ENCODE peak calls at places on chromosomes 13 and 19, in four cellular contexts. One of them, this sample, is unnamed.

GRCh38 chr13:30763786-30764440 is 28.6 kb downstream of the ALOX5AP start:
- DNase-seq in sigmoid colon: no peak
- DNase-seq in Peyer's patch: no peak
- DNase-seq in heart right ventricle: no peak
- DNase-seq in this sample: no peak

GRCh38 chr19:43633520-43633919 is 6.1 kb downstream of the CADM4 start:
- DNase-seq in heart right ventricle: no peak
- DNase-seq in Peyer's patch: no peak
- DNase-seq in sigmoid colon: no peak
- DNase-seq in this sample: no peak

GRCh38 chr19:32324631-32325215 is 20.7 kb upstream of the ZNF507 start:
- DNase-seq in sigmoid colon: no peak
- DNase-seq in heart right ventricle: no peak
- DNase-seq in Peyer's patch: no peak
- DNase-seq in this sample: no peak

GRCh38 chr19:35153701-35154534 is 617 bp upstream of the FXYD5 start:
- DNase-seq in sigmoid colon: peak; percentile 71
- DNase-seq in heart right ventricle: no peak
- DNase-seq in Peyer's patch: peak; percentile 73
- DNase-seq in this sample: peak; percentile 82

GRCh38 chr13:59458908-59459579 is 704.7 kb downstream of the DIAPH3 start:
- DNase-seq in sigmoid colon: no peak
- DNase-seq in Peyer's patch: no peak
- DNase-seq in heart right ventricle: peak; percentile 19
- DNase-seq in this sample: no peak

GRCh38 chr19:3129112-3129511 is 6.7 kb upstream of the GNA15 start:
- DNase-seq in sigmoid colon: no peak
- DNase-seq in Peyer's patch: no peak
- DNase-seq in heart right ventricle: no peak
- DNase-seq in this sample: no peak

GRCh38 chr19:5397804-5398692 is 57.2 kb upstream of the ZNRF4 start:
- DNase-seq in Peyer's patch: no peak
- DNase-seq in sigmoid colon: no peak
- DNase-seq in heart right ventricle: no peak
- DNase-seq in this sample: no peak

GRCh38 chr13:37127706-37128241 is 22.3 kb upstream of the CSNK1A1L start:
- DNase-seq in heart right ventricle: no peak
- DNase-seq in sigmoid colon: no peak
- DNase-seq in Peyer's patch: no peak
- DNase-seq in this sample: no peak

GRCh38 chr19:54189020-54189667 is at the start of gene MBOAT7:
- DNase-seq in Peyer's patch: no peak
- DNase-seq in sigmoid colon: no peak
- DNase-seq in heart right ventricle: no peak
- DNase-seq in this sample: no peak

GRCh38 chr13:62357887-62358645 is 942.4 kb upstream of the PCDH20 start:
- DNase-seq in Peyer's patch: no peak
- DNase-seq in sigmoid colon: no peak
- DNase-seq in heart right ventricle: no peak
- DNase-seq in this sample: no peak

GRCh38 chr19:33054623-33055022 is 10.1 kb downstream of the RHPN2 start:
- DNase-seq in Peyer's patch: no peak
- DNase-seq in heart right ventricle: no peak
- DNase-seq in sigmoid colon: no peak
- DNase-seq in this sample: no peak

GRCh38 chr13:109738298-109738746 is 48.1 kb downstream of the IRS2 start:
- DNase-seq in Peyer's patch: no peak
- DNase-seq in sigmoid colon: no peak
- DNase-seq in heart right ventricle: no peak
- DNase-seq in this sample: no peak

GRCh38 chr19:5877427-5877826 is 7.1 kb upstream of the FUT5 start:
- DNase-seq in heart right ventricle: no peak
- DNase-seq in sigmoid colon: no peak
- DNase-seq in Peyer's patch: no peak
- DNase-seq in this sample: no peak

GRCh38 chr13:80141114-80141849 is 199.6 kb downstream of the SPRY2 start:
- DNase-seq in sigmoid colon: no peak
- DNase-seq in heart right ventricle: peak; percentile 40
- DNase-seq in Peyer's patch: no peak
- DNase-seq in this sample: no peak

GRCh38 chr19:48806818-48807589 is 3.8 kb downstream of the BCAT2 start:
- DNase-seq in sigmoid colon: no peak
- DNase-seq in heart right ventricle: no peak
- DNase-seq in Peyer's patch: no peak
- DNase-seq in this sample: no peak

GRCh38 chr19:31274964-31275319 is 74.3 kb downstream of the TSHZ3 start:
- DNase-seq in sigmoid colon: no peak
- DNase-seq in heart right ventricle: no peak
- DNase-seq in Peyer's patch: no peak
- DNase-seq in this sample: no peak

GRCh38 chr19:16369664-16370576 is 45.3 kb downstream of the KLF2 start:
- DNase-seq in Peyer's patch: no peak
- DNase-seq in heart right ventricle: no peak
- DNase-seq in sigmoid colon: peak; percentile 58
- DNase-seq in this sample: peak; percentile 50

GRCh38 chr13:46531953-46532352 is 21.0 kb upstream of the LRCH1 start:
- DNase-seq in sigmoid colon: no peak
- DNase-seq in Peyer's patch: no peak
- DNase-seq in heart right ventricle: no peak
- DNase-seq in this sample: no peak

GRCh38 chr13:60143775-60144174 is 20.0 kb downstream of the DIAPH3 start:
- DNase-seq in Peyer's patch: no peak
- DNase-seq in heart right ventricle: no peak
- DNase-seq in sigmoid colon: no peak
- DNase-seq in this sample: no peak

GRCh38 chr19:3459322-3459881 is 20.9 kb downstream of the SMIM24 start:
- DNase-seq in Peyer's patch: peak; percentile 24
- DNase-seq in heart right ventricle: peak; percentile 76
- DNase-seq in sigmoid colon: peak; percentile 95
- DNase-seq in this sample: peak; percentile 83

GRCh38 chr13:30332516-30333165 is 25.3 kb upstream of the KATNAL1 start:
- DNase-seq in sigmoid colon: no peak
- DNase-seq in Peyer's patch: no peak
- DNase-seq in heart right ventricle: no peak
- DNase-seq in this sample: no peak

GRCh38 chr13:42466609-42467008 is 107.3 kb upstream of the TNFSF11 start:
- DNase-seq in heart right ventricle: no peak
- DNase-seq in sigmoid colon: no peak
- DNase-seq in Peyer's patch: no peak
- DNase-seq in this sample: no peak

GRCh38 chr13:94505730-94506129 is 26.2 kb upstream of the DCT start:
- DNase-seq in sigmoid colon: no peak
- DNase-seq in heart right ventricle: no peak
- DNase-seq in Peyer's patch: no peak
- DNase-seq in this sample: no peak

GRCh38 chr13:71515639-71516038 is 351.4 kb downstream of the DACH1 start:
- DNase-seq in heart right ventricle: no peak
- DNase-seq in sigmoid colon: no peak
- DNase-seq in Peyer's patch: no peak
- DNase-seq in this sample: no peak

GRCh38 chr19:48812094-48812929 is 1.5 kb upstream of the BCAT2 start:
- DNase-seq in sigmoid colon: peak; percentile 98
- DNase-seq in heart right ventricle: peak; percentile 93
- DNase-seq in Peyer's patch: peak; percentile 84
- DNase-seq in this sample: peak; percentile 96

GRCh38 chr13:99028890-99029289 is 51.0 kb upstream of the DOCK9 start:
- DNase-seq in Peyer's patch: no peak
- DNase-seq in heart right ventricle: no peak
- DNase-seq in sigmoid colon: no peak
- DNase-seq in this sample: no peak

GRCh38 chr13:99151516-99151915 is 49.1 kb upstream of the UBAC2 start:
- DNase-seq in heart right ventricle: no peak
- DNase-seq in sigmoid colon: no peak
- DNase-seq in Peyer's patch: no peak
- DNase-seq in this sample: no peak

GRCh38 chr13:57629821-57630235 is 1.7 kb upstream of the PCDH17 start:
- DNase-seq in heart right ventricle: peak; percentile 90
- DNase-seq in Peyer's patch: no peak
- DNase-seq in sigmoid colon: peak; percentile 85
- DNase-seq in this sample: peak; percentile 80

GRCh38 chr13:58302349-58302748 is 670.8 kb downstream of the PCDH17 start:
- DNase-seq in heart right ventricle: no peak
- DNase-seq in Peyer's patch: no peak
- DNase-seq in sigmoid colon: no peak
- DNase-seq in this sample: no peak

GRCh38 chr19:16064209-16064889 is 11.9 kb upstream of the TPM4 start:
- DNase-seq in sigmoid colon: no peak
- DNase-seq in Peyer's patch: no peak
- DNase-seq in heart right ventricle: no peak
- DNase-seq in this sample: no peak

GRCh38 chr19:17107546-17108452 is 32.2 kb downstream of the MYO9B start:
- DNase-seq in Peyer's patch: no peak
- DNase-seq in heart right ventricle: peak; percentile 80
- DNase-seq in sigmoid colon: peak; percentile 97
- DNase-seq in this sample: peak; percentile 78

GRCh38 chr19:55520691-55521292 is 16.1 kb downstream of the SBK2 start:
- DNase-seq in sigmoid colon: no peak
- DNase-seq in Peyer's patch: no peak
- DNase-seq in heart right ventricle: no peak
- DNase-seq in this sample: no peak

GRCh38 chr19:37333457-37333856 is 37.4 kb upstream of the ZNF527 start:
- DNase-seq in heart right ventricle: no peak
- DNase-seq in Peyer's patch: no peak
- DNase-seq in sigmoid colon: no peak
- DNase-seq in this sample: no peak

GRCh38 chr13:110275931-110276552 is 30.9 kb downstream of the COL4A1 start:
- DNase-seq in sigmoid colon: peak; percentile 84
- DNase-seq in heart right ventricle: no peak
- DNase-seq in Peyer's patch: no peak
- DNase-seq in this sample: no peak

GRCh38 chr19:38707512-38708114 is 36.7 kb downstream of the CAPN12 start:
- DNase-seq in heart right ventricle: peak; percentile 76
- DNase-seq in sigmoid colon: peak; percentile 84
- DNase-seq in Peyer's patch: no peak
- DNase-seq in this sample: no peak

GRCh38 chr13:99484405-99484981 is 16.8 kb upstream of the TM9SF2 start:
- DNase-seq in Peyer's patch: no peak
- DNase-seq in heart right ventricle: no peak
- DNase-seq in sigmoid colon: no peak
- DNase-seq in this sample: no peak

GRCh38 chr19:9828551-9829063 is 889 bp downstream of the UBL5 start:
- DNase-seq in Peyer's patch: no peak
- DNase-seq in sigmoid colon: no peak
- DNase-seq in heart right ventricle: no peak
- DNase-seq in this sample: no peak

GRCh38 chr13:103517768-103518102 is 451.5 kb upstream of the SLC10A2 start:
- DNase-seq in Peyer's patch: no peak
- DNase-seq in heart right ventricle: no peak
- DNase-seq in sigmoid colon: no peak
- DNase-seq in this sample: no peak

GRCh38 chr13:106139942-106140341 is 395.5 kb downstream of the EFNB2 start:
- DNase-seq in Peyer's patch: no peak
- DNase-seq in heart right ventricle: no peak
- DNase-seq in sigmoid colon: no peak
- DNase-seq in this sample: no peak
- H3K4me1 ChIP-seq in Peyer's patch: no peaks in the 10 kb centered on the region
- H3K4me1 ChIP-seq in heart right ventricle: no peaks in the 10 kb centered on the region
- H3K4me1 ChIP-seq in sigmoid colon: no peaks in the 10 kb centered on the region
- H3K4me1 ChIP-seq in this sample: no peaks in the 10 kb centered on the region

GRCh38 chr13:25085125-25085742 is 10.7 kb upstream of the PABPC3 start:
- DNase-seq in Peyer's patch: no peak
- DNase-seq in heart right ventricle: no peak
- DNase-seq in sigmoid colon: no peak
- DNase-seq in this sample: no peak
- TF ChIP-seq CTCF in Peyer's patch: peak; percentile 25
- TF ChIP-seq CTCF in heart right ventricle: peak; percentile 46
- TF ChIP-seq CTCF in sigmoid colon: peak; percentile 33
- TF ChIP-seq CTCF in this sample: peak; percentile 44

DNA sequence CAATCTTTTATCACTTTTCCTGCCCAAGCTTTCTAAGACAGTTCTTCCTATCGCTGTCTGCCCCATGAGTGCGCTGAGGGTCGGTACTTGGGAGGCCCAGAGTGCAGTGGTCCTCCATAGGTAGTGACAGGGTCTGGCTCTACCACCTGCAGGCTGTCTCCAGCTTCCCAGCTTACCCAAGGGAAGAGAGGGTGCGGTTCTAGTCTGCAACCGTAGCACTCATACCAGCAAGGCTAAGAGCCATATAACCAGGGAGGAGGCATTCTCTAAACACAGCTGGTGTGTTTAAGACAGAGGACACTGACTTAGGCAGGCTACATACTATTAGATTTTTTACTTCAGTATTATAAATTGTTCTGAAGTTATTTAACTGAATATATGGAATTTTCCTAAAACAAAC is 8.2 kb downstream of the PROZ start:
- DNase-seq in sigmoid colon: no peak
- DNase-seq in heart right ventricle: no peak
- DNase-seq in Peyer's patch: no peak
- DNase-seq in this sample: no peak
- H3K4me1 ChIP-seq in sigmoid colon: no peaks in the 10 kb centered on the region
- H3K4me1 ChIP-seq in heart right ventricle: no peaks in the 10 kb centered on the region
- H3K4me1 ChIP-seq in Peyer's patch: no peaks in the 10 kb centered on the region
- H3K4me1 ChIP-seq in this sample: no peaks in the 10 kb centered on the region

GRCh38 chr19:51097796-51098195 is 10.4 kb downstream of the CTU1 start:
- DNase-seq in Peyer's patch: no peak
- DNase-seq in heart right ventricle: no peak
- DNase-seq in sigmoid colon: no peak
- DNase-seq in this sample: no peak

GRCh38 chr19:51097166-51097736 is 11.0 kb downstream of the CTU1 start:
- DNase-seq in Peyer's patch: peak; percentile 58
- DNase-seq in sigmoid colon: peak; percentile 74
- DNase-seq in heart right ventricle: peak; percentile 77
- DNase-seq in this sample: peak; percentile 89

GRCh38 chr19:51099070-51099382 is 9.2 kb downstream of the CTU1 start:
- DNase-seq in heart right ventricle: no peak
- DNase-seq in Peyer's patch: no peak
- DNase-seq in sigmoid colon: no peak
- DNase-seq in this sample: no peak

GRCh38 chr19:51096473-51097165 is 11.6 kb downstream of the CTU1 start:
- DNase-seq in heart right ventricle: no peak
- DNase-seq in sigmoid colon: no peak
- DNase-seq in Peyer's patch: no peak
- DNase-seq in this sample: no peak

DNA sequence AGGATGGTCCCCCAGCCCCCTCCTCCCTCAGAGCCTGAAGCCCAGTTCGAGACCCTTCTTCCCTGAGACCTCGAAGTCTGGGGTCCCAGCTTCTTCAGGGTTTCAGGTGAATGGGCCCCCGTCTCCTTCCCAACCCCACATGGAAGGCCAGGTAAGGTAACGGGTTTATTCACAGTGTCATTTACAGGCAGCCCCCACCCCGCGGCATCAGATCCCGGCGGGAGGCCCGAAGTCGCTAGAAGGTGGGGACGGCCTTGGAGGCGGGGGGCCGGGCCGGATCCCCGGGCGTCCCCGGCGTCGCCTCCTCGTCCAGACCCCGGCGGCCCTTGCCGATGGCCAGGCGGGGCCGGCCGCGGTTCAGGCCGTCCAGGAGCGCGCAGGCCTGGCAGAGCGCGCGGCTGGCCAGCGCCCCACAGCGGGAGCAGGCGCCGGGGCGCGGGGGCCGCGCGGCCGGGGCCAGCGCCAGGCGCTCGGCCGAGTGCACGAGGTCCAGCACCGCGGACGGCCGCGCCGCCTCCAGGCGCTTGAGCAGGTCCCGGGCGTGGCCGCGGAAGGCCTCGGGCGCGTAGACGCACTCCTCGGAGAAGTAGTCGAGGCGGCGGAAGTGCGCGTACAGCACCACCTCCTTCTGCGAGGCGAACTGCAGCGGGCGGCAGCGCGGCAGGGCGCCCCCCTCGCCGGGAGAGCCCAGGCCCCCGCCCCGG is 9.7 kb downstream of the CTU1 start:
- DNase-seq in heart right ventricle: peak; percentile 68
- DNase-seq in Peyer's patch: no peak
- DNase-seq in sigmoid colon: peak; percentile 83
- DNase-seq in this sample: peak; percentile 81
- TF ChIP-seq CTCF in heart right ventricle: peak; percentile 16
- TF ChIP-seq CTCF in Peyer's patch: no peak
- TF ChIP-seq CTCF in sigmoid colon: peak; percentile 27
- TF ChIP-seq CTCF in this sample: no peak